ENCODE peak calls at places on chromosomes 4 and X, in six cellular contexts. P, C, B, Y, T and D are unnamed samples.

GRCh38 chr4:143186634-143187033 is 1.9 kb downstream of the USP38 start:
- DNase-seq in C (no peak), P (peak; percentile 5), B (peak; percentile 50), T (no peak), Y (no peak), D (peak; percentile 12)

GRCh38 chr4:26741491-26741871 is 119.2 kb upstream of the STIM2 start:
- DNase-seq in T (no peak), P (no peak), C (no peak), B (no peak), Y (no peak), D (no peak)

GRCh38 chr4:94334519-94334918 is 8.1 kb downstream of the HPGDS start:
- DNase-seq in T (no peak), B (no peak), Y (no peak), C (no peak), P (no peak), D (no peak)

GRCh38 chrX:17697191-17697590 is 40.1 kb upstream of the SCML1 start:
- DNase-seq in P (peak; percentile 56), Y (no peak), T (no peak), B (peak; percentile 1), C (no peak), D (peak; percentile 19)

GRCh38 chr4:133592591-133592990 is 443.5 kb downstream of the PCDH10 start:
- DNase-seq in C (no peak), P (no peak), B (no peak), T (no peak), Y (no peak), D (no peak)

GRCh38 chrX:141879616-141880015 is 24.1 kb upstream of the MAGEC1 start:
- DNase-seq in T (no peak), B (no peak), P (no peak), C (no peak), Y (no peak), D (peak; percentile 22)

GRCh38 chr4:79663157-79663556 is 255.1 kb upstream of the GK2 start:
- DNase-seq in B (no peak), C (no peak), P (no peak), T (no peak), Y (no peak), D (no peak)

GRCh38 chr4:88110826-88111225 is 47.6 kb downstream of the ABCG2 start:
- DNase-seq in B (peak; percentile 31), Y (no peak), P (peak; percentile 51), T (no peak), C (peak; percentile 6), D (no peak)

GRCh38 chr4:55762815-55763214 is 56.8 kb upstream of the EXOC1L start:
- DNase-seq in B (no peak), Y (no peak), T (no peak), P (no peak), C (no peak), D (no peak)

GRCh38 chrX:86369847-86370630 is 221.8 kb downstream of the DACH2 start:
- DNase-seq in P (peak; percentile 90), Y (no peak), C (peak; percentile 80), T (no peak), B (peak; percentile 85), D (no peak)

GRCh38 chr4:94341468-94341867 is 1.2 kb downstream of the HPGDS start:
- DNase-seq in C (no peak), Y (no peak), P (no peak), T (no peak), B (no peak), D (no peak)

GRCh38 chrX:7108995-7109634 is 38.4 kb upstream of the STS start:
- DNase-seq in Y (no peak), T (no peak), C (no peak), B (peak; percentile 84), P (no peak), D (no peak)

GRCh38 chr4:187606581-187606980 is 389.0 kb upstream of the ZFP42 start:
- DNase-seq in T (peak; percentile 67), Y (peak; percentile 54), C (peak; percentile 54), B (peak; percentile 50), P (peak; percentile 50), D (peak; percentile 64)

GRCh38 chrX:100829730-100830129 is 9.5 kb downstream of the CSTF2 start:
- DNase-seq in T (no peak), Y (no peak), B (peak; percentile 28), C (no peak), P (no peak), D (peak; percentile 57)

GRCh38 chr4:100269446-100269845 is 79.2 kb upstream of the DDIT4L start:
- DNase-seq in T (no peak), P (no peak), Y (no peak), B (no peak), C (no peak), D (no peak)

GRCh38 chr4:111216791-111217190 is 593.9 kb upstream of the PITX2 start:
- DNase-seq in C (no peak), Y (no peak), B (no peak), P (no peak), T (no peak), D (no peak)

GRCh38 chrX:12489341-12489740 is 301.9 kb upstream of the PRPS2 start:
- DNase-seq in B (no peak), T (no peak), C (no peak), P (no peak), Y (no peak), D (no peak)

GRCh38 chr4:10157478-10158354 is 41.1 kb upstream of the WDR1 start:
- DNase-seq in P (peak; percentile 55), T (peak; percentile 74), B (peak; percentile 74), C (peak; percentile 67), Y (peak; percentile 73), D (peak; percentile 72)

GRCh38 chr4:85681194-85681803 is 206.3 kb downstream of the ARHGAP24 start:
- DNase-seq in B (no peak), T (no peak), Y (no peak), P (no peak), C (no peak), D (peak; percentile 2)

GRCh38 chrX:5971300-5971699 is 257.4 kb downstream of the NLGN4X start:
- DNase-seq in P (no peak), T (no peak), B (no peak), Y (no peak), C (no peak), D (no peak)

GRCh38 chr4:11908712-11909111 is 480.0 kb upstream of the HS3ST1 start:
- DNase-seq in P (no peak), T (no peak), C (no peak), B (no peak), Y (no peak), D (no peak)

GRCh38 chr4:27350161-27350560 is 489.5 kb downstream of the STIM2 start:
- DNase-seq in P (no peak), B (peak; percentile 3), C (no peak), Y (peak; percentile 37), T (no peak), D (no peak)

GRCh38 chrX:154541896-154542722 is 4.5 kb downstream of the G6PD start:
- DNase-seq in C (peak; percentile 98), B (peak; percentile 93), P (peak; percentile 94), Y (peak; percentile 34), T (no peak), D (peak; percentile 91)

GRCh38 chr4:113971706-113972360 is 7.6 kb downstream of the ARSJ start:
- DNase-seq in Y (no peak), T (peak; percentile 60), P (no peak), C (peak; percentile 15), B (peak; percentile 80), D (no peak)

GRCh38 chr4:129342820-129343219 is 246.9 kb downstream of the C4orf33 start:
- DNase-seq in P (peak; percentile 11), Y (no peak), C (peak; percentile 23), B (peak; percentile 26), T (no peak), D (peak; percentile 82)

GRCh38 chr4:135532132-135532531 is 1330.5 kb upstream of the PABPC4L start:
- DNase-seq in Y (no peak), P (no peak), C (no peak), T (peak; percentile 15), B (no peak), D (no peak)

DNA sequence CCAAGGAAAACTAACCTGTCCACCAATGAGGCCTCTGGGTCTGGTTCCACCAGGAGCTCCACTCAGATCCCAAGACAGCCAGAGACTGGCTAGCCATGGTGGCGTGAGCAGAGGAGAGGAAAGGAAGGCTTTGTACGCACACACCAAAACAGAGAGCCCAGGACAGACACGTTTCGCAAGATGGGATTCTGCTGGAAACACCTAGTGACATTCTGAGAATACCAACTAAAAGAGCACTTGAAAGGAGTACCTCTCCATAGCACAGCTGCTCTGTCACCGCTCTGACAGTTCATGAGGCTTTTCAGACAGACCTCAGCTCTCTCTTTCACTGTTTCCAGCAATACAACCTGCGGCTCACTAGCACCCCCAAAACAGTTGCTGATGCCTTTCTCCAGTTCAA is 105.0 kb downstream of the SH3KBP1 start:
- DNase-seq in B (no peak), T (no peak), Y (no peak), C (no peak), P (no peak), D (no peak)
- H3K4me3 ChIP-seq in B (no peak overlapping the region), T (no peak overlapping the region), Y (no peak overlapping the region), C (no peak overlapping the region), P (no peak overlapping the region), D (no peak overlapping the region)

GRCh38 chrX:9204560-9204959 is 170.6 kb upstream of the FAM9B start:
- DNase-seq in B (no peak), C (peak; percentile 36), T (no peak), Y (no peak), P (no peak), D (no peak)
- TF ChIP-seq CTCF in B (no peak), C (no peak), T (no peak), Y (no peak), P (no peak), D (no peak)

GRCh38 chrX:120753413-120754251 is 122.0 kb downstream of the CT47B1 start:
- DNase-seq in C (no peak), B (no peak), Y (no peak), T (no peak), P (no peak), D (no peak)
- TF ChIP-seq MAX in C (no peak), B (no peak), Y (no peak), T (no peak), P (no peak), D (no peak)

GRCh38 chr4:148443550-148444295 is 1.5 kb upstream of the NR3C2 start:
- DNase-seq in Y (no peak), C (no peak), B (peak; percentile 45), P (no peak), T (peak; percentile 38), D (no peak)
- H3K4me3 ChIP-seq in Y (peak overlapping the region; percentile 46), C (peak overlapping the region; percentile 64), B (peak overlapping the region; percentile 94), P (peak overlapping the region; percentile 67), T (peak overlapping the region; percentile 51), D (no peak overlapping the region)